ENCODE peak calls at places on chromosomes 6 and 20, in six cellular contexts. A is uterus, X is A549, M is adrenal gland, R is IMR-90, Q is stomach. T is an unnamed sample. For H3K4me1, the result is how much of the 10 kb centered on the place peaks cover.

GRCh38 chr20:35200255-35200654 is 26.2 kb upstream of the MMP24 start:
- DNase-seq in Q (no peak), A (no peak), X (no peak), R (peak), M (no peak), T (no peak)

GRCh38 chr20:5342031-5342430 is 25.3 kb upstream of the PROKR2 start:
- DNase-seq in M (no peak), X (no peak), A (no peak), Q (no peak), R (no peak), T (no peak)

GRCh38 chr6:158452191-158452590 is 107.7 kb upstream of the TMEM181 start:
- DNase-seq in A (no peak), R (no peak), Q (no peak), M (no peak), X (no peak), T (no peak)

GRCh38 chr6:25519856-25520255 is 132.2 kb upstream of the SCGN start:
- DNase-seq in A (no peak), Q (no peak), M (no peak), X (no peak), R (no peak), T (no peak)

GRCh38 chr6:111845441-111845871 is 27.8 kb downstream of the FYN start:
- DNase-seq in M (no peak), A (no peak), X (no peak), Q (no peak), R (no peak), T (no peak)

GRCh38 chr6:650098-650497 is 6.8 kb downstream of the HUS1B start:
- DNase-seq in R (peak), A (no peak), M (no peak), Q (no peak), X (no peak), T (no peak)

GRCh38 chr6:22141271-22141745 is 155.5 kb downstream of the PRL start:
- DNase-seq in Q (no peak), X (no peak), R (peak), M (peak), A (peak), T (no peak)

GRCh38 chr6:20203561-20204528 is 8.4 kb downstream of the MBOAT1 start:
- DNase-seq in M (no peak), X (no peak), Q (no peak), R (no peak), A (no peak), T (no peak)

GRCh38 chr6:81130071-81130470 is 622.4 kb downstream of the TENT5A start:
- DNase-seq in A (no peak), M (no peak), R (no peak), Q (no peak), X (no peak), T (no peak)

GRCh38 chr6:5411414-5411813 is 150.1 kb downstream of the FARS2 start:
- DNase-seq in A (no peak), M (no peak), X (no peak), Q (no peak), R (no peak), T (no peak)

GRCh38 chr6:30881392-30881986 is 2.8 kb upstream of the DDR1 start:
- DNase-seq in Q (no peak), M (no peak), R (no peak), X (no peak), A (no peak), T (no peak)

GRCh38 chr20:36121981-36122930 is 32.3 kb upstream of the EPB41L1 start:
- DNase-seq in A (no peak), M (no peak), R (no peak), X (no peak), Q (peak), T (no peak)

GRCh38 chr6:63789699-63790098 is 154.1 kb downstream of the PHF3 start:
- DNase-seq in A (no peak), Q (no peak), M (no peak), X (no peak), R (no peak), T (no peak)

GRCh38 chr6:82641677-82642076 is 278.1 kb downstream of the TPBG start:
- DNase-seq in X (no peak), M (no peak), R (no peak), Q (no peak), A (no peak), T (no peak)

GRCh38 chr6:10559492-10560150 is 38.5 kb downstream of the GCNT2 start:
- DNase-seq in R (no peak), Q (no peak), X (no peak), A (no peak), M (no peak), T (no peak)

DNA sequence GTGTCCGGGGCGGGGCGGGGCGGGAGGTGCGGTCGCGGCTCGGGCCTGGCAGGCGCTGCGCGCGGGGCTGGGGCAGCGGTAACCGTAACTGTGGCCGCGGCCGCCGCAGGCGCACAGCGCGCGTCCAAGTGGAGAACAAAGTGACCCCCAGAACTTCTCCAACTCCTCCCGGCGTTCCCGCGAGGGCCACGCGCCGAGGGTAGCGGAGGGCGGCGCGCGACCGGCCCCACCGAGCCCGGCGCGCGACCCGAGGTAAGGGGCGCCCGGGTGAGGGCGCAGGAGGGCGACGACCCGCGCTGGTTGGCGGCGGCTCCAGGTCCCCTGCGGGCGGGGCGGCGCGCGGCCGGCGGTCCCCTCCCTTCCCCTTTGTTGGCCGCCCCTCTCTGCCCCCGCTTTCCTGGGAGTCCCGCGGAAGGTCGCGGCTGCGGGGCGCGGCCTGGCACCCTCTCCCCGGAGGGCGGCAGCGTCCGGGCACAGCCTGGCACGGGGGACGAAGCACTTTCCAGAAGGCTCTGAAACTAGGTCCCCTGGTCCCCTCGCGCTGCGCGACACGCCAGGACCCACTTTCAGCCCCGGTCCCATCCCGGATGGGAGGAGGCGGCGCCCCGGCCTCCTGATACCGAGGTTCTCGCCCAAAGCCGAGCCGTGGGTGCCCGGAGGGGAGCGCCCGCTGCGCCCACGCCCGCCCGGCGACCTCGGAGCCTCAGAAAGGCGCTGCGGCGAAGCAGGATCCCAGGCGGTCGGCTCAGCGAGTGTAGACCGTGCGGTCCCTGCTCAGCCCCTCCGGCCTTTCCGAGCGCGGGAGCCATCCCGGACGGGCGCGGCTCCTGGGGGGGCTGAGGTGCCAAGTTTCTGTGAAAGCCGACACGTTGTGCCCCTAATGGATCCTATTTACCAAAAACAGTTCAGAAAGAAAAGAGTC is at the start of gene TIAM2:
- DNase-seq in R (no peak), Q (no peak), X (peak), A (no peak), M (peak), T (no peak)
- TF ChIP-seq POLR2A in R (no peak), Q (no peak), X (peak), A (no peak), M (no peak), T (no peak)

DNA sequence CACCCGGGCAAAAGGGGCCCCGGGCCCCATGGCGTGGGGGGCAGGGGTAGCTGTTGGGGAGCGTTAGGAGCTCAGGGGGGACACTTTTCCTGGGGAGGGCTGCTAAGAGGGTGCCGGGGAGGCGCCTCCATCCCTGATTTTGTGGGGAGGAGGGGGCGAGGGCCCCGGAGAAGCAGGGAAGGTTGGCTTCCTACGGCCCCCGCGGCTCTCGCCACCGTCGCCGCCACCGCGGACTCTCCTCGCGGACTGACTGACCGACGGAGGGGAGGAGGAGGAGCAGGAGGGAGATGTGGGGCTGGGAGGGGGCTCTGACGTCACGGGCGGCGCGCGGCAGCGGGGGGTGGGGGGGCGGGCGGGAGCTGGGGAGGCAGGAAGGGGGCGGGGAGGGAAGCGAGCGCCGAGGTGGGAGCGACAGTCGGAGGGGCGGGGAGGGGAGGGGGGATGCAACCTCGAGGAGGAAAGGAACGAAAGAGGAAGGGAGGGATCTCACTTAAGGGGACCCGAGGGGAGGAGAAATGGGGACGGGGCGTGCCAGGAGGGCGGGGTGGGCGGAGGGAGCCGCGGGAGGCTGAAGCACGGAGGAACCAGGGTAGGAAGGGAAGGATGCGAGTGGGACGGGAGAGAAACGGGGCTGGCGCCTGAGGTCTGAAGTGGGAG is 5.1 kb downstream of the GABBR1 start:
- DNase-seq in M (peak), A (peak), X (peak), R (peak), Q (peak), T (peak)
- H3K4me1 ChIP-seq in M (under half), A (under half), X (under half), R (under half), Q (under half), T (under half)

GRCh38 chr6:134175532-134176282 is 123.3 kb upstream of the SLC2A12 start:
- DNase-seq in M (peak), R (peak), A (peak), Q (peak), X (peak), T (peak)
- TF ChIP-seq POLR2A in M (no peak), R (no peak), A (no peak), Q (no peak), X (peak), T (peak)

GRCh38 chr20:62539646-62540045 is 63.9 kb upstream of the GATA5 start:
- DNase-seq in X (no peak), R (no peak), A (no peak), M (no peak), Q (no peak), T (peak)
- H3K4me1 ChIP-seq in X (under half), R (under half), A (under half), M (under half), Q (under half), T (under half)

GRCh38 chr20:25058051-25058796 is at the start of gene ACSS1:
- DNase-seq in A (peak), M (peak), R (peak), Q (peak), X (peak), T (peak)
- TF ChIP-seq POLR2A in A (peak), M (no peak), R (no peak), Q (no peak), X (peak), T (no peak)

GRCh38 chr6:116326392-116326717 is 44.4 kb upstream of the DSE start:
- DNase-seq in X (no peak), M (no peak), R (no peak), Q (no peak), A (no peak), T (no peak)
- H3K4me1 ChIP-seq in X (under half), M (under half), R (under half), Q (under half), A (under half), T (under half)

GRCh38 chr6:139625998-139626975 is 251.8 kb upstream of the CITED2 start:
- DNase-seq in M (no peak), Q (no peak), R (no peak), A (no peak), X (no peak), T (no peak)
- TF ChIP-seq POLR2A in M (no peak), Q (no peak), R (no peak), A (no peak), X (no peak), T (no peak)